ENCODE peak calls at places on chromosomes 7 and 10, in four cellular contexts. O is progenitor cell of endocrine pancreas, P is neural crest cell, C is keratinocyte. G is an unnamed sample.
A peak's percentile ranks its signal among the peaks of the same experiment; 100 is the strongest.

GRCh38 chr10:43001427-43001795 is 75.5 kb upstream of the RET start:
- DNase-seq in P (no peak), C (no peak), O (no peak), G (no peak)

GRCh38 chr10:86655596-86655995 is 1.2 kb downstream of the OPN4 start:
- DNase-seq in O (no peak), C (no peak), P (no peak), G (no peak)

GRCh38 chr7:128353189-128353588 is 8.3 kb downstream of the PRRT4 start:
- DNase-seq in C (no peak), P (no peak), O (no peak), G (no peak)

GRCh38 chr10:126235979-126236851 is 152.1 kb downstream of the ADAM12 start:
- DNase-seq in C (no peak), P (no peak), O (no peak), G (no peak)

GRCh38 chr7:346116-346898 is 56.3 kb downstream of the FOXL3 start:
- DNase-seq in O (no peak), P (no peak), C (no peak), G (no peak)

GRCh38 chr10:126738001-126738400 is 67.5 kb upstream of the C10orf90 start:
- DNase-seq in C (no peak), P (no peak), O (no peak), G (no peak)

GRCh38 chr10:20698837-20699236 is 198.3 kb downstream of the NEBL start:
- DNase-seq in P (no peak), O (no peak), C (no peak), G (no peak)

GRCh38 chr10:56605043-56605442 is 244.0 kb upstream of the ZWINT start:
- DNase-seq in C (no peak), O (no peak), P (no peak), G (no peak)

GRCh38 chr10:79604294-79604693 is 6.4 kb upstream of the SFTPA1 start:
- DNase-seq in C (no peak), O (no peak), P (no peak), G (no peak)

GRCh38 chr7:42833411-42833810 is 78.5 kb downstream of the C7orf25 start:
- DNase-seq in P (no peak), C (no peak), O (no peak), G (no peak)

GRCh38 chr7:118040562-118040961 is 143.4 kb upstream of the LSM8 start:
- DNase-seq in O (no peak), C (no peak), P (no peak), G (no peak)

GRCh38 chr10:7797582-7797981 is 9.6 kb downstream of the ATP5F1C start:
- DNase-seq in C (no peak), O (no peak), P (no peak), G (no peak)

GRCh38 chr10:132162021-132162531 is 24.7 kb upstream of the DPYSL4 start:
- DNase-seq in C (no peak), P (no peak), O (no peak), G (no peak)

GRCh38 chr7:38962028-38962427 is 15.7 kb upstream of the POU6F2 start:
- DNase-seq in C (no peak), P (no peak), O (no peak), G (no peak)

GRCh38 chr7:13115157-13115772 is 427.8 kb downstream of the ARL4A start:
- DNase-seq in P (no peak), O (no peak), C (no peak), G (no peak)

GRCh38 chr7:33687601-33688000 is 217.7 kb upstream of the BMPER start:
- DNase-seq in P (no peak), C (no peak), O (no peak), G (no peak)

GRCh38 chr10:73423309-73423708 is 9.5 kb upstream of the ANXA7 start:
- DNase-seq in C (no peak), O (no peak), P (no peak), G (no peak)

GRCh38 chr10:37741831-37742230 is 115.6 kb downstream of the ZNF248 start:
- DNase-seq in O (no peak), P (no peak), C (no peak), G (no peak)

GRCh38 chr7:84697506-84697905 is 489.4 kb downstream of the SEMA3D start:
- DNase-seq in O (no peak), C (no peak), P (no peak), G (no peak)

GRCh38 chr10:72455889-72456588 is 101.3 kb upstream of the DNAJB12 start:
- DNase-seq in O (no peak), C (no peak), P (no peak), G (no peak)

GRCh38 chr10:13193637-13194036 is 32.3 kb downstream of the MCM10 start:
- DNase-seq in C (no peak), O (no peak), P (no peak), G (no peak)

GRCh38 chr7:132738254-132738653 is 162.0 kb upstream of the PLXNA4 start:
- DNase-seq in P (no peak), O (no peak), C (peak; percentile 13), G (no peak)

GRCh38 chr7:116952640-116953371 is 495 bp upstream of the ST7 start:
- DNase-seq in P (peak; percentile 37), O (no peak), C (no peak), G (peak; percentile 60)

GRCh38 chr7:77923419-77923818 is 124.8 kb downstream of the PHTF2 start:
- DNase-seq in C (no peak), O (no peak), P (no peak), G (no peak)

GRCh38 chr7:40057292-40057691 is 77.1 kb downstream of the MPLKIP start:
- DNase-seq in C (no peak), O (no peak), P (no peak), G (no peak)

GRCh38 chr7:157495177-157495553 is 158.4 kb downstream of the DNAJB6 start:
- DNase-seq in P (no peak), C (no peak), O (no peak), G (no peak)

DNA sequence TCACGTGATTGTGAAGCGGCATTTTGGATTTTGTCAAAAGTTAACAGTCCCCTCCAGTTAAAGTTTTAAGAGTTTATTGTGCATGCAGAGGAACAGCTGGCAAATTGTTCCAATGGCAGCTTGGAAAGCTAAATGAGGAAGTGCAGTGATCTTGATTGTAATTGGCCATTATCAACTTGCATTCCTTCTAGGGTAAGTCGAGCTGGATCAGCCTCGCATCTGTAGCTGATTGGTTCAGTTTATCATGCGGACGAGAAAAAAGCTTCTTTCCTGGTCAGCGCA is 566 bp downstream of the ZNF789 start:
- DNase-seq in C (no peak), P (no peak), O (no peak), G (peak; percentile 77)
- TF ChIP-seq CTCF in C (no peak), P (no peak), O (no peak), G (no peak)

DNA sequence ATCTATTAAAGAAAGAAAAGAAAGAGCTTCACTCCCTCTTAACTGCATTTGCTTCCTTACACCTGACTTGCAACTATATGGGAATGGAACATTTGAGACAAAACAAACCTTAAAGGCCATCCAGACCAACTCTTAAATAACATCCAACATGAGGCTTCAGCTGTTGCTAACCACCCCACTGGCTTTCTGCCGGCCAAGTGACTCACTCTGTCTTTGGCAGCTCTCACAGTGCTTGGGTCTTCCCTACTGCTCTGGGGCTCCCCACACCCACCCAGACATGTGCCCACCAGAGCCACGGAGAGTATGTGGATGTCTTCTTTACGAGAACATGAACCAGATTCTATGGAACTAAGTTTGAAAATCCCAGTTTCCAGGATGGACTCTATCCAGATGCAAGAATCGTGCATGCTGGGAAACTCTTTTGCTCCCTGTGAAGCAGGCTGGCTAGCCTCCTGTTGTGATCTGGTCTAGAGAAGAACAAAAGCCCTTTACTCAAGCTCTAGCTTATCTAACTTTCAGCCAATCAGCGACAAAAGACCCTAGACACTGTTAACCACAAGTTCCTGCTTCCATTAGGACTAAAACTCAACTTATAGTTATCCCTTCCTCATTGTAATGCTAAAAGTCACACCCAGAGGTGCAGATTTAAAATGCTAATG is 245.7 kb downstream of the TCERG1L start:
- DNase-seq in O (no peak), C (no peak), P (no peak), G (no peak)
- TF ChIP-seq CTCF in O (no peak), C (no peak), P (no peak), G (no peak)

GRCh38 chr10:133309111-133309719 is 501 bp downstream of the ZNF511 start:
- DNase-seq in C (peak; percentile 73), O (peak; percentile 92), P (peak; percentile 89), G (peak; percentile 84)

GRCh38 chr10:133307776-133308430 is 769 bp downstream of the TUBGCP2 start:
- DNase-seq in C (peak; percentile 66), O (peak; percentile 73), P (peak; percentile 37), G (peak; percentile 73)

GRCh38 chr10:133309720-133310398 is 1.1 kb downstream of the ZNF511 start:
- DNase-seq in O (no peak), P (no peak), C (no peak), G (peak; percentile 80)

GRCh38 chr10:133306941-133307379 is 1.7 kb downstream of the TUBGCP2 start:
- DNase-seq in O (no peak), P (no peak), C (no peak), G (no peak)

GRCh38 chr10:133308431-133309110 is at the start of the genes TUBGCP2 and ZNF511:
- DNase-seq in C (peak; percentile 17), P (peak; percentile 78), O (peak; percentile 78), G (peak; percentile 86)
- TF ChIP-seq CTCF in C (no peak), P (peak; percentile 14), O (no peak), G (no peak)

GRCh38 chr10:32891261-32891660 is 66.8 kb downstream of the ITGB1 start:
- DNase-seq in C (no peak), P (no peak), O (no peak), G (no peak)

GRCh38 chr10:32889631-32890212 is 68.3 kb downstream of the ITGB1 start:
- DNase-seq in P (no peak), O (no peak), C (no peak), G (no peak)

GRCh38 chr10:32888161-32888927 is 69.7 kb downstream of the ITGB1 start:
- DNase-seq in C (no peak), O (no peak), P (no peak), G (no peak)

GRCh38 chr10:32890444-32890843 is 67.6 kb downstream of the ITGB1 start:
- DNase-seq in C (no peak), P (no peak), O (no peak), G (no peak)

DNA sequence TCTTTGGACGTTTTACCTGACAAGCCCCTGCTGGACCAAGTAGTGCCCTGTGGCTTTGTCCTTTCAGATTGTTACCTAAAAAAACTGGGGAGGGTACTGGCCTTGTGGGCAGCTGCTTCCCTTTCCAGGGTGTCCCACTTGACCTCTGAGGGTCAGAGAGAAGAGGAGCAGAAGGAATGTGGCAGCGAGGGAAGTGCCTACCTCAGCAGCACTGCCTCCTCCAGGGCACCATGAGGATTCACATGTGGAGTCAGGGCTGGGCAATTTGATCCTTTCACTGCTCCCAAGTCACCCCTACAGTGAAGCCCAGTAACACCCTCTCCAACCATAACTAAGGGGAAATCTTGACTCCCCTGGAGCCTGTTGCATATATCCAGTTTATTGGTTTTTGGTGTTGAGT is 64.6 kb downstream of the ITGB1 start:
- DNase-seq in P (no peak), C (no peak), O (no peak), G (peak; percentile 21)
- TF ChIP-seq CTCF in P (no peak), C (no peak), O (no peak), G (no peak)

GRCh38 chr10:21732067-21732772 is 198.2 kb downstream of the MLLT10 start:
- DNase-seq in O (peak; percentile 60), P (peak; percentile 72), C (no peak), G (no peak)
- TF ChIP-seq CTCF in O (peak; percentile 97), P (peak; percentile 93), C (peak; percentile 86), G (no peak)

GRCh38 chr7:83072576-83073517 is 89.8 kb downstream of the PCLO start:
- DNase-seq in O (no peak), C (no peak), P (no peak), G (no peak)
- TF ChIP-seq CTCF in O (peak; percentile 33), C (no peak), P (peak; percentile 54), G (no peak)

G was measured in HL-60.